ENCODE peak calls at places on chromosome X, in six cellular contexts. G is K562, O is SK-N-SH, R is GM12878, P is HepG2, K is H1. Y is an unnamed sample.

GRCh38 chrX:40176256-40176978 is 78.7 kb upstream of the BCOR start:
- DNase-seq in G (peak), O (peak), R (no peak), P (peak), K (no peak), Y (peak)

GRCh38 chrX:700936-701335 is 70.3 kb downstream of the SHOX start:
- DNase-seq in G (no peak), O (no peak), R (no peak), P (no peak), K (no peak), Y (no peak)

GRCh38 chrX:57906790-57907189 is 3.5 kb downstream of the ZXDA start:
- DNase-seq in G (no peak), O (no peak), R (no peak), P (no peak), K (no peak), Y (no peak)

GRCh38 chrX:150257348-150258175 is 105.6 kb upstream of the MAMLD1 start:
- DNase-seq in G (no peak), O (no peak), R (no peak), P (no peak), K (no peak), Y (no peak)

GRCh38 chrX:28586891-28587635 is at the start of gene IL1RAPL1:
- DNase-seq in G (no peak), O (no peak), R (no peak), P (no peak), K (no peak), Y (no peak)

GRCh38 chrX:15072880-15073279 is 197.0 kb downstream of the ASB9 start:
- DNase-seq in G (no peak), O (no peak), R (no peak), P (no peak), K (no peak), Y (no peak)

GRCh38 chrX:40202456-40202855 is 104.7 kb upstream of the BCOR start:
- DNase-seq in G (no peak), O (no peak), R (peak), P (no peak), K (no peak), Y (peak)

GRCh38 chrX:63350551-63350950 is 581 bp downstream of the SPIN4 start:
- DNase-seq in G (peak), O (peak), R (peak), P (peak), K (no peak), Y (no peak)

GRCh38 chrX:131747173-131747572 is 203.3 kb downstream of the OR13H1 start:
- DNase-seq in G (no peak), O (peak), R (peak), P (no peak), K (no peak), Y (peak)

GRCh38 chrX:44223150-44223549 is 120.3 kb downstream of the EFHC2 start:
- DNase-seq in G (no peak), O (no peak), R (no peak), P (no peak), K (no peak), Y (no peak)

GRCh38 chrX:9465380-9466114 is 689 bp downstream of the TBL1X start:
- DNase-seq in G (peak), O (peak), R (no peak), P (no peak), K (no peak), Y (no peak)

GRCh38 chrX:87518504-87518903 is 902 bp downstream of the KLHL4 start:
- DNase-seq in G (no peak), O (no peak), R (no peak), P (no peak), K (no peak), Y (no peak)

GRCh38 chrX:68387786-68388185 is 45.5 kb downstream of the OPHN1 start:
- DNase-seq in G (no peak), O (no peak), R (no peak), P (no peak), K (no peak), Y (no peak)

GRCh38 chrX:29466441-29466840 is 748.9 kb upstream of the MAGEB2 start:
- DNase-seq in G (no peak), O (no peak), R (no peak), P (no peak), K (no peak), Y (no peak)

GRCh38 chrX:102517331-102517730 is 792 bp upstream of the TMSB15A start:
- DNase-seq in G (no peak), O (peak), R (no peak), P (no peak), K (no peak), Y (no peak)

GRCh38 chrX:74537011-74537390 is 77.4 kb downstream of the RLIM start:
- DNase-seq in G (no peak), O (no peak), R (no peak), P (no peak), K (no peak), Y (no peak)

GRCh38 chrX:119669424-119670037 is 23.4 kb downstream of the SEPTIN6 start:
- DNase-seq in G (no peak), O (peak), R (no peak), P (peak), K (no peak), Y (no peak)

GRCh38 chrX:45143455-45143854 is 57.2 kb downstream of the DIPK2B start:
- DNase-seq in G (no peak), O (no peak), R (no peak), P (peak), K (no peak), Y (no peak)

GRCh38 chrX:155535866-155536265 is 76.9 kb downstream of the TMLHE start:
- DNase-seq in G (no peak), O (no peak), R (no peak), P (no peak), K (no peak), Y (no peak)

GRCh38 chrX:11437642-11438379 is 144.6 kb downstream of the AMELX start:
- DNase-seq in G (peak), O (no peak), R (no peak), P (peak), K (no peak), Y (no peak)

GRCh38 chrX:48616575-48616974 is 19.3 kb downstream of the WDR13 start:
- DNase-seq in G (no peak), O (no peak), R (no peak), P (no peak), K (no peak), Y (peak)

GRCh38 chrX:85391879-85392238 is 12.4 kb upstream of the POF1B start:
- DNase-seq in G (no peak), O (no peak), R (no peak), P (no peak), K (no peak), Y (no peak)

GRCh38 chrX:118536687-118537461 is 41.3 kb downstream of the DOCK11 start:
- DNase-seq in G (peak), O (peak), R (peak), P (no peak), K (no peak), Y (no peak)

GRCh38 chrX:39665830-39666518 is 431.8 kb downstream of the BCOR start:
- DNase-seq in G (no peak), O (no peak), R (no peak), P (no peak), K (no peak), Y (no peak)

GRCh38 chrX:37959212-37960021 is 46.9 kb upstream of the SYTL5 start:
- DNase-seq in G (no peak), O (no peak), R (no peak), P (peak), K (no peak), Y (no peak)

GRCh38 chrX:138018145-138018799 is 452.3 kb downstream of the ZIC3 start:
- DNase-seq in G (no peak), O (no peak), R (no peak), P (no peak), K (no peak), Y (no peak)

GRCh38 chrX:12791253-12792228 is at the start of gene PRPS2:
- DNase-seq in G (peak), O (peak), R (no peak), P (peak), K (no peak), Y (peak)

GRCh38 chrX:107025538-107025937 is 25.5 kb upstream of the MORC4 start:
- DNase-seq in G (peak), O (peak), R (no peak), P (peak), K (no peak), Y (no peak)

GRCh38 chrX:57227691-57228090 is 58.8 kb upstream of the FAAH2 start:
- DNase-seq in G (no peak), O (no peak), R (no peak), P (no peak), K (no peak), Y (no peak)

GRCh38 chrX:255923-256331 is 25.3 kb upstream of the PLCXD1 start:
- DNase-seq in G (no peak), O (no peak), R (no peak), P (no peak), K (no peak), Y (no peak)

GRCh38 chrX:120672389-120672788 is 42.5 kb upstream of the C1GALT1C1 start:
- DNase-seq in G (no peak), O (no peak), R (no peak), P (peak), K (no peak), Y (no peak)

GRCh38 chrX:14412686-14413085 is 116.7 kb upstream of the GLRA2 start:
- DNase-seq in G (no peak), O (no peak), R (no peak), P (no peak), K (no peak), Y (no peak)

GRCh38 chrX:54171527-54171926 is 11.5 kb downstream of the FAM120C start:
- DNase-seq in G (no peak), O (no peak), R (no peak), P (no peak), K (no peak), Y (no peak)
- TF ChIP-seq GABPA in G (no peak), O (no peak), R (no peak), P (no peak), K (no peak), Y (no peak)

GRCh38 chrX:55161581-55161980 is 58.6 kb upstream of the PAGE5 start:
- DNase-seq in G (no peak), O (no peak), R (no peak), P (no peak), K (no peak), Y (no peak)
- TF ChIP-seq GABPA in G (no peak), O (no peak), R (no peak), P (no peak), K (no peak), Y (no peak)

GRCh38 chrX:7390446-7390845 is 242.5 kb upstream of the PUDP start:
- DNase-seq in G (no peak), O (no peak), R (no peak), P (no peak), K (no peak), Y (no peak)

GRCh38 chrX:7385131-7385530 is 237.2 kb upstream of the PUDP start:
- DNase-seq in G (no peak), O (no peak), R (no peak), P (no peak), K (no peak), Y (no peak)

GRCh38 chrX:7389576-7389975 is 241.6 kb upstream of the PUDP start:
- DNase-seq in G (no peak), O (no peak), R (no peak), P (no peak), K (no peak), Y (no peak)
- TF ChIP-seq GABPA in G (no peak), O (no peak), R (no peak), P (no peak), K (no peak), Y (no peak)

GRCh38 chrX:16484338-16484737 is 165.6 kb upstream of the S100G start:
- DNase-seq in G (no peak), O (no peak), R (no peak), P (no peak), K (no peak), Y (peak)
- TF ChIP-seq GABPA in G (no peak), O (no peak), R (no peak), P (no peak), K (no peak), Y (no peak)

Y was measured in HL-60.